ENCODE peak calls at places on chromosomes 13 and 19, in six cellular contexts. R is hepatocyte; Q is stimulated activated CD4-positive, alpha-beta T cell treated with anti-CD3 and anti-CD28 coated beads, Interleukin-2, amount 100 ng/mL, for 48 hours; H is AG08396; I is NCI-H1436; G is mammary epithelial cell. W is an unnamed sample.
A peak's percentile ranks its signal among the peaks of the same experiment; 100 is the strongest.

GRCh38 chr13:23609414-23610186 is 39.4 kb downstream of the TNFRSF19 start:
- DNase-seq in Q (no peak), G (no peak), H (peak; percentile 51), R (no peak), I (no peak), W (no peak)

GRCh38 chr13:32941368-32941767 is 74.9 kb upstream of the KL start:
- DNase-seq in I (no peak), G (no peak), H (no peak), R (no peak), Q (no peak), W (no peak)

GRCh38 chr13:91557328-91557727 is 158.9 kb downstream of the GPC5 start:
- DNase-seq in H (no peak), Q (no peak), G (no peak), R (no peak), I (no peak), W (no peak)

GRCh38 chr19:5515737-5516136 is 52.0 kb downstream of the TINCR start:
- DNase-seq in H (no peak), R (no peak), I (no peak), G (no peak), Q (no peak), W (no peak)

GRCh38 chr19:38020331-38020730 is 113.3 kb downstream of the SIPA1L3 start:
- DNase-seq in I (no peak), G (no peak), H (no peak), Q (no peak), R (no peak), W (no peak)

GRCh38 chr13:27960362-27961226 is 8.5 kb downstream of the CDX2 start:
- DNase-seq in R (peak; percentile 88), I (peak; percentile 10), G (peak; percentile 50), Q (peak; percentile 33), H (peak; percentile 55), W (peak; percentile 76)

GRCh38 chr13:67238277-67238859 is 8.2 kb upstream of the PCDH9 start:
- DNase-seq in H (peak; percentile 9), G (peak; percentile 9), Q (no peak), I (peak; percentile 1), R (peak; percentile 37), W (no peak)

GRCh38 chr19:2799273-2800020 is 14.1 kb downstream of the THOP1 start:
- DNase-seq in H (no peak), G (no peak), I (no peak), R (no peak), Q (no peak), W (no peak)

GRCh38 chr19:4933528-4933927 is 24.2 kb downstream of the UHRF1 start:
- DNase-seq in G (peak; percentile 54), R (no peak), Q (no peak), I (no peak), H (no peak), W (no peak)

GRCh38 chr13:97254809-97255208 is 32.7 kb downstream of the MBNL2 start:
- DNase-seq in Q (no peak), G (peak; percentile 88), H (no peak), I (no peak), R (no peak), W (no peak)

GRCh38 chr13:79560954-79561353 is 80.0 kb downstream of the NDFIP2 start:
- DNase-seq in I (no peak), R (no peak), Q (no peak), H (no peak), G (peak; percentile 55), W (no peak)

GRCh38 chr13:47929156-47929555 is 71.9 kb downstream of the SUCLA2 start:
- DNase-seq in R (no peak), I (no peak), Q (no peak), G (no peak), H (peak; percentile 6), W (no peak)

W was measured in breast epithelium.